ENCODE peak calls at places on chromosomes 12 and 14, in five cellular contexts. O is K562, I is tibial nerve, Q is heart left ventricle, R is heart right ventricle. X is an unnamed sample.

GRCh38 chr12:15726029-15726756 is 63.0 kb downstream of the EPS8 start:
- DNase-seq in I (no peak), Q (no peak), R (no peak), O (no peak), X (no peak)

GRCh38 chr14:97095269-97095668 is 298.1 kb downstream of the VRK1 start:
- DNase-seq in Q (no peak), R (no peak), I (no peak), O (no peak), X (no peak)

GRCh38 chr14:39731912-39732311 is 299.7 kb upstream of the FBXO33 start:
- DNase-seq in Q (no peak), O (no peak), R (no peak), I (no peak), X (no peak)

GRCh38 chr14:59278111-59278510 is 89.6 kb downstream of the DAAM1 start:
- DNase-seq in O (peak; percentile 25), Q (no peak), R (no peak), I (no peak), X (no peak)

GRCh38 chr12:5258498-5258897 is 173.4 kb upstream of the NTF3 start:
- DNase-seq in O (no peak), I (peak; percentile 29), R (no peak), Q (no peak), X (no peak)

GRCh38 chr14:51023964-51024363 is 70.9 kb downstream of the TRIM9 start:
- DNase-seq in O (no peak), Q (no peak), R (no peak), I (no peak), X (no peak)

GRCh38 chr12:19894803-19895202 is 455.5 kb downstream of the AEBP2 start:
- DNase-seq in Q (no peak), R (no peak), I (no peak), O (no peak), X (no peak)

GRCh38 chr14:65834051-65834450 is 421.5 kb downstream of the FUT8 start:
- DNase-seq in Q (no peak), R (no peak), O (no peak), I (no peak), X (no peak)

GRCh38 chr12:47935196-47935595 is 28.2 kb upstream of the TMEM106C start:
- DNase-seq in O (no peak), R (peak; percentile 55), Q (peak; percentile 83), I (peak; percentile 37), X (no peak)

GRCh38 chr12:124915249-124916236 is 1.1 kb upstream of the UBC start:
- DNase-seq in Q (peak; percentile 67), O (peak; percentile 56), R (no peak), I (peak; percentile 54), X (no peak)

GRCh38 chr14:89013098-89013504 is 188.7 kb downstream of the TTC8 start:
- DNase-seq in O (peak; percentile 73), R (no peak), I (no peak), Q (no peak), X (no peak)

GRCh38 chr14:20223410-20223809 is at the start of gene OR11H6:
- DNase-seq in I (no peak), O (no peak), R (no peak), Q (no peak), X (no peak)

GRCh38 chr14:20228681-20229080 is at the start of gene OR11H7:
- DNase-seq in R (no peak), I (no peak), Q (no peak), O (no peak), X (no peak)
- H3K27ac ChIP-seq in R (no peak within 1 kb of the TSS), I (no peak within 1 kb of the TSS), Q (no peak within 1 kb of the TSS), O (no peak within 1 kb of the TSS), X (no peak within 1 kb of the TSS)

DNA sequence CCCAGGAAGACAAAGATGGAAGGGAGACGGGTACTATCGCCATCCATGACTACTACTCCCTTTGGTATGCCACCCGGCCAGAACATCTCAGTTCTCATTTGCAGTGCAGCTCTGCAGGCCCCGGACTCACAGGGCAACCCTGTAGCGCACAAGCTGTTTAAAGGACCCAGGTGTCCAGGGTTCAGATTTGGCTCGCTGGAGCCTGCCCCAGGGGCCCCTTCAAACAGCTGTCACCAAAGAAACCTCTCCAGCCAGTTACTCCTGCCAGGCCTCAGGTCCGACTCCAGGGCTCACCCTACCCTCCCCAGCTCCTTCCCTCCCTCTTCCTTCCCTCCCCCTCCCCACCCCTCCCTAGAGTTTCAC is 5.5 kb upstream of the CHD4 start:
- DNase-seq in O (no peak), R (no peak), I (no peak), Q (no peak), X (no peak)
- H3K27ac ChIP-seq in O (peak overlapping the region; percentile 100), R (peak overlapping the region; percentile 95), I (peak overlapping the region; percentile 94), Q (peak overlapping the region; percentile 85), X (peak overlapping the region; percentile 97)

DNA sequence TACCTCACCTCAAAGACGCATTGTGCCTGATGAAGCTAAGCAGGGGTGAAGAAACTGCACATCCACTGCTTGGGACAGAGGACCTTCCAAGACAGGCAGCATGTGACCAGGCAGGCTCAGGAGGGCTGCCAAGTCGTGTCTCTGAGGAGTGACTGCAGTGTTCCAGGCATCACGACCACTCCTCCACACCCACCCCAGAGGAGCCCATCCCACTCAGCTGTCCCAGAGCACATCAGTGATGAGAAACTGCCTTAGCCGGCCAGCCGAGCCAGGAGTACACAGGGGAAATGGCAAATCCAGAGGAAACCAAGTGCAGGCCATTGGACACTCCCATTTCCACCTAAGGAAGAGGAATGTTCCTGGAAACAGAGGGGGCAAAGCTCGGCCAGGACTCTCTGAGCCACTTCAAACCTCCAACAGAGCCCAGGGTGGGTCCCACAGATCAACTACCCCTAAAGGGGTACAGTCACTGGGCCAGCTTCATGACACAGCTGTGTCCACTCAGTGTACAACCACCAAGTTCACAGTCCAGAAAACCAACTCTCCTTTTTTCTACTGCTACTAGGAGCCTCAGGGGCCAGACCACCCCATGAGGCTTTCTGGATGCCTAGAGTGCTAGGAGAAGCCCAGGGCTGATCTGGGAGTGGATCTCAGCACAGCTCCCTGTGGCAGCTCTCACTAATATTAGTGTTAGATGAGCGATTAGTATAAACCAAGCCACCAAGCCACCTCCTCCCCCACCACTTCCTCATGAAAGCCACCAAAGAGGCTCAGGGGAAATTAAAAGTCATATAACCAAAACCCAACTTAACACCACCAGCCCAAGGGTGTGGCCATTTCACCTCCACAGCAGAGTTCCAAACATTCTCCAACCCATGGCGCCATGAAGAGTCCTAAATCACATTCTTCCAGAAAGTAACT is 15.4 kb downstream of the PXN start:
- DNase-seq in R (peak; percentile 84), I (peak; percentile 89), Q (peak; percentile 91), O (no peak), X (no peak)
- H3K27ac ChIP-seq in R (peak overlapping the region; percentile 87), I (peak overlapping the region; percentile 98), Q (peak overlapping the region; percentile 97), O (no peak overlapping the region), X (peak overlapping the region; percentile 46)

DNA sequence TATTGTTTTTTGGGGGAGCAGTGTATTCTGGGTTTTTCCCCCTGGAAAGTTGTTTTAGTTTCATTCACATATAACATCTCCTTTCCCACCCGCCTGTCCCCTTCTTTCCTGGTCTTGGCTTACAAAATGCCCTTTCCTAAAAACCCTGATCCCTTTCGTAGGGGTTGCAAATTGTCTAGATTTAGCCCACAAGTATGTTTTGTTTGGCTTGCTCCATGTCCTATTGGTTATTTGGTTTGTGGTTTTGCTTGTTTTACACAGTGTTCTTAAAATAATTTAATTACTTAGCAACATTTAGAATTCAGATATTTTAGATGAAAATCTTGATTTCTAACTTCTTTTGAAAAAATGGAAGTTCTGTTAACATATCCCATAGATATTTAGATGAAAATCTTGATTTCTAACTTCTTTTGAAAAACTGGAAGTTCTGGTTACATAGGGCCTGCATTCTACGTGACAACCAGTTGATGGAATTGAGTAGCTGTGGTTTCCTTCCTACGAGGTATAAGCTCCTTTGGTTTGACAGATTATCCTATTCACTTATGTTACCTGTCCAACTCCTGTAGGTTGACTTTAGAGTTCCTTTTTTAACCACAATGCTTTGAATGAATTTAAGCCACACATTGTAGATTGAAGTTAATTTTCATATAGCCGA is 89.2 kb upstream of the TMEM263 start:
- DNase-seq in I (no peak), O (no peak), Q (no peak), R (no peak), X (no peak)
- H3K27ac ChIP-seq in I (no peak overlapping the region), O (no peak overlapping the region), Q (no peak overlapping the region), R (no peak overlapping the region), X (no peak overlapping the region)

X was measured in thoracic aorta.